ENCODE peak calls at places on chromosomes 2 and 18, in four cellular contexts. L, O, I and T are unnamed samples.

GRCh38 chr2:99864561-99865216 is 277.7 kb downstream of the AFF3 start:
- DNase-seq in L (no peak), O (no peak), I (peak), T (no peak)

GRCh38 chr18:39389800-39390379 is 1824.3 kb upstream of the CELF4 start:
- DNase-seq in L (peak), O (peak), I (no peak), T (no peak)

GRCh38 chr2:6877402-6878305 is at the start of gene RSAD2:
- DNase-seq in L (no peak), O (no peak), I (peak), T (peak)

GRCh38 chr2:28753043-28753683 is 1.5 kb downstream of the PPP1CB start:
- DNase-seq in L (no peak), O (no peak), I (peak), T (peak)

GRCh38 chr18:13455960-13456471 is 237.5 kb downstream of the LDLRAD4 start:
- DNase-seq in L (no peak), O (peak), I (no peak), T (no peak)

GRCh38 chr2:71559828-71560210 is 106.5 kb downstream of the DYSF start:
- DNase-seq in L (no peak), O (no peak), I (no peak), T (no peak)

GRCh38 chr2:217940261-217941220 is 62.3 kb downstream of the TNS1 start:
- DNase-seq in L (no peak), O (no peak), I (no peak), T (no peak)

GRCh38 chr2:69436594-69436936 is 670 bp downstream of the NFU1 start:
- DNase-seq in L (peak), O (no peak), I (no peak), T (no peak)

GRCh38 chr2:167136876-167137579 is 248.7 kb downstream of the XIRP2 start:
- DNase-seq in L (no peak), O (no peak), I (peak), T (no peak)

DNA sequence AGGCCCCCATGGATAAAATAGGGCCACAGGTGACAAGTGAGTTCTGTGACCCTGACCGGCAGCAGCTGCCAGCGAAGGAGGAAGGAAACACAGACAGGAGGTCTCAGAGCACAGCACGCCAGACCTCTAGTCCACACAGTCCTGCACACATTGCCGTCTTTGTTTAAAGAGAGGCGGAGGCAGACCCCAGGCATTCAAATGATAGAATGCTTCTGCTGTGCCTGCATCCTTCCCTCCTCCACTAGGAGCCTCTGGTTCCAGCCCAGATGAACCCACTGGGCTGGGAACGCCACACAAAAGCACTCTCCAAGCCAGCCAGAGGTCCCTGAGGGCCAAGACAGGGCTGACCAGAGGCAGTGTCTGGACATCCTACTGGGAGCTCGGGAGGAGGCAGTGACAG is 118.7 kb downstream of the KLHL29 start:
- DNase-seq in L (no peak), O (no peak), I (no peak), T (no peak)
- H2BK120ac ChIP-seq in L (no peak), O (no peak), I (no peak), T (no peak)

GRCh38 chr2:216502776-216503629 is 4.4 kb downstream of the RPL37A start:
- DNase-seq in L (no peak), O (no peak), I (no peak), T (no peak)
- H3K27ac ChIP-seq in L (no peak), O (peak), I (no peak), T (no peak)

DNA sequence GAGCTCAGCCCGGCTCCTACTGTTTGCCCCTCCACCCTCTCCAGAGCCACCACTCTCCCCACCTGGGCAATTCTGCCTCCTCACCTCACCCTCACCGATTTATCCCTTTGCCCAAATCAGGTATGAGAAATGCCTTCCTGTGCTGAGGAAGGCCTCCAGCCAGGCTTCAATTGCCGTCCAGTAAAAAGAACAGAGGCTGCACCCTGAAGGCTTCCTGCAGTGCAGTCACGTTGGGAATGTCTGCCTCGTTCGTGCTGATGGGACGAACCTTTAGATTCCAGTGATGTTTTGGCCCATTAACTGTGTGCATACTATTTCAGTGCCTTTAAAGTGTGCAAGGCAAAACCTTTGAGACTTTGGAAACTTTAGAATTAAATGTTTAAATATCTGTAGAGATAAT is 34.2 kb downstream of the ATP6V1C2 start:
- DNase-seq in L (no peak), O (no peak), I (no peak), T (no peak)
- H4K91ac ChIP-seq in L (no peak), O (no peak), I (no peak), T (no peak)

DNA sequence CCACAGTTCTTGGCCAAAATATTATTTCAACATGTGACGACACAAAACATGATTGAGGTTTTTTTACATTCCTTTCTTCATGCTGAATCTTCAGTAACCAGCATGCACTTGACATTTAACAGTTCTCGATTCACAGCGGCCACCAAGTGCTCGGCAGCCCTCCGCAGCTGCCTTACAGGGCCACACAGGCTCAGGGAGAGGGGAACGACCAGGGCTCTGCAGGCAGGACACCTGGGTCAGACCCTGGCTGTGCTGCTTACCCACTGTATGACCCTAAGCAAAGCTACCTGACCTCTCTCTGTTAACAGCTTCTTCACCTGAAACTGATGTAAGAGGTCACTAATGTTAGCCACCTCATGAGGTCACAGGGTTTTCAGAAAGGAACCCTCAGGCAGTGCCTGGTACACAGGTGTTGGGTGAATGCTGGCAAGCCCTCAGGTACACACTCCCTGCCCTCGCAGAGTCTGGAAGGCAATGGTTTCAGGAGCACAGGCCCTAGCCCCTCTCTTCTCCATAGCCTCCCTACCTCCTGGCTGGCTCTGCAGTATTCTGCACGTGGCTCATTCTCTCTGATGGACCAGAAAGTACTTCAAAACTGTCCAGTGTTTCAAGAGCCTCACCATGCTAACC is 25.7 kb downstream of the TUBB6 start:
- DNase-seq in L (no peak), O (no peak), I (no peak), T (no peak)
- H2BK120ac ChIP-seq in L (no peak), O (no peak), I (no peak), T (no peak)

GRCh38 chr2:10142640-10142965 is 20.1 kb downstream of the RRM2 start:
- DNase-seq in L (no peak), O (no peak), I (no peak), T (no peak)

GRCh38 chr2:10146366-10147005 is 23.9 kb downstream of the RRM2 start:
- DNase-seq in L (no peak), O (no peak), I (no peak), T (no peak)

GRCh38 chr2:10141736-10142639 is 19.4 kb downstream of the RRM2 start:
- DNase-seq in L (no peak), O (peak), I (no peak), T (no peak)

GRCh38 chr2:10145519-10146357 is 23.2 kb downstream of the RRM2 start:
- DNase-seq in L (no peak), O (no peak), I (no peak), T (no peak)

DNA sequence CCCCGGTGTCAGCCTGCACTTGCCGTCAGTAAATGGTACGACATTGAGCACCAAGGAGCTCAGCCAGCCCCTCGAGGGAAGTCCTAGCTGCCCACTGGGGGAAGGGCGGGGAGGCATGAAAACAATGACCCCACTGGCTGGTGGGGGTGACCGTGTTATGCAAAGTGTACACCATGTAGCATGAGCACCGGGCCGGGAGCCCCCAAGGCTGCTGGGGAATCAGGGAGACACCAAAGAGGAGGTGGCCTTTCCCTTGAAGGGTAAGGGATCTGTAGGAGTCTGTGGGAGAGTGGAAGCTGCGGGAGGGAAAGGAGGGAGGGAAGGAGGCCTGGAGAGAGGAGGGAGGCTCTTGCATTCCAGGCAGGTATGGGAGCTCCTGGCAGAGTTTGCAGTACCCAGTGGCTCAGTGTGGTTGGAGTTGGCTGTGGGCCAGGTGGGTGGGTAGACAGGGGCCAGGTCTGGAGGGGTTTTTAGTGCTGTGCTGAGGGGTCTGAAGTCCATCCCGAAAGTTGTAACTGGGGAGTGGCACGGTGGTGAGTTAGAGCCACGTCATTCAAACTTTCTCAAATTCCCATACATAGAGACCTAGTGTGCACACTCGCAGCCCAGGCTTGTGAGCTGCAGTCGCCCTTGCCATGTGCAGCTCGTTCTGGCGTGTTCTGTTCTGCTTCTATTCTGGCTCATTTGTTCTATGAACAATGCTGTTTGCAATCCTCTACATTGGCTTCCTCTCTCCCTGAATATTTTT is 22.4 kb downstream of the RRM2 start:
- DNase-seq in L (no peak), O (no peak), I (no peak), T (no peak)
- H3K27ac ChIP-seq in L (no peak), O (no peak), I (no peak), T (no peak)

GRCh38 chr2:63589148-63589972 is 597 bp downstream of the MDH1 start:
- DNase-seq in L (no peak), O (no peak), I (no peak), T (peak)
- H4K91ac ChIP-seq in L (no peak), O (no peak), I (peak), T (peak)

GRCh38 chr2:173963323-173963816 is 1.8 kb downstream of the SP3 start:
- DNase-seq in L (no peak), O (no peak), I (peak), T (peak)
- H2BK120ac ChIP-seq in L (no peak), O (no peak), I (peak), T (peak)